ENCODE peak calls at places on chromosome 4, in five cellular contexts. J is SK-N-SH, E is esophagus squamous epithelium, P is body of pancreas, S is upper lobe of right lung. V is an unnamed sample.
A peak's percentile ranks its signal among the peaks of the same experiment; 100 is the strongest.

GRCh38 chr4:81469774-81470455 is 1.8 kb downstream of the RASGEF1B start:
- DNase-seq in J (no peak), E (no peak), P (no peak), S (no peak), V (no peak)

GRCh38 chr4:38856046-38856445 is 571 bp downstream of the TLR6 start:
- DNase-seq in J (no peak), E (no peak), P (no peak), S (no peak), V (no peak)

GRCh38 chr4:154691229-154691628 is 52.6 kb upstream of the LRAT start:
- DNase-seq in J (no peak), E (no peak), P (no peak), S (no peak), V (no peak)

GRCh38 chr4:148926861-148927260 is 484.6 kb upstream of the NR3C2 start:
- DNase-seq in J (no peak), E (no peak), P (peak; percentile 15), S (no peak), V (no peak)

GRCh38 chr4:78432896-78433295 is 118.7 kb upstream of the ANXA3 start:
- DNase-seq in J (no peak), E (no peak), P (no peak), S (no peak), V (no peak)

GRCh38 chr4:82989567-82990429 is 20.8 kb downstream of the LIN54 start:
- DNase-seq in J (no peak), E (no peak), P (no peak), S (no peak), V (no peak)

GRCh38 chr4:103719320-103720204 is at the start of gene TACR3:
- DNase-seq in J (peak; percentile 20), E (no peak), P (no peak), S (no peak), V (no peak)

GRCh38 chr4:141307241-141307689 is 86.6 kb downstream of the ZNF330 start:
- DNase-seq in J (peak; percentile 63), E (peak; percentile 1), P (peak; percentile 38), S (peak; percentile 71), V (peak; percentile 46)

GRCh38 chr4:95522682-95523410 is 25.9 kb downstream of the UNC5C start:
- DNase-seq in J (no peak), E (no peak), P (no peak), S (no peak), V (no peak)

GRCh38 chr4:135508006-135508714 is 1306.6 kb upstream of the PABPC4L start:
- DNase-seq in J (no peak), E (no peak), P (no peak), S (no peak), V (no peak)

GRCh38 chr4:7590205-7590604 is 155.5 kb upstream of the PSAPL1 start:
- DNase-seq in J (no peak), E (no peak), P (no peak), S (no peak), V (no peak)

GRCh38 chr4:94408549-94409374 is 43.0 kb upstream of the PDLIM5 start:
- DNase-seq in J (no peak), E (no peak), P (no peak), S (no peak), V (no peak)

GRCh38 chr4:147833254-147833653 is 101.4 kb downstream of the ARHGAP10 start:
- DNase-seq in J (no peak), E (no peak), P (no peak), S (no peak), V (no peak)

GRCh38 chr4:94642561-94642866 is 115.2 kb upstream of the BMPR1B start:
- DNase-seq in J (no peak), E (no peak), P (no peak), S (no peak), V (no peak)

GRCh38 chr4:140330311-140330900 is 43.0 kb upstream of the SCOC start:
- DNase-seq in J (no peak), E (no peak), P (no peak), S (no peak), V (peak; percentile 18)

GRCh38 chr4:94758700-94759399 is 1.1 kb downstream of the BMPR1B start:
- DNase-seq in J (peak; percentile 48), E (no peak), P (no peak), S (no peak), V (no peak)

GRCh38 chr4:42083816-42084215 is 68.6 kb downstream of the BEND4 start:
- DNase-seq in J (no peak), E (no peak), P (no peak), S (no peak), V (no peak)

GRCh38 chr4:180058731-180059215 is 2184.4 kb upstream of the TENM3 start:
- DNase-seq in J (peak; percentile 63), E (no peak), P (peak; percentile 71), S (peak; percentile 68), V (no peak)

GRCh38 chr4:86586160-86586572 is 7.9 kb upstream of the PTPN13 start:
- DNase-seq in J (no peak), E (no peak), P (no peak), S (no peak), V (no peak)

GRCh38 chr4:165343353-165344191 is 16.1 kb downstream of the MSMO1 start:
- DNase-seq in J (no peak), E (no peak), P (no peak), S (no peak), V (peak; percentile 32)

GRCh38 chr4:130738233-130738632 is 1642.3 kb downstream of the C4orf33 start:
- DNase-seq in J (no peak), E (no peak), P (no peak), S (no peak), V (no peak)

GRCh38 chr4:81647388-81647787 is 175.7 kb upstream of the RASGEF1B start:
- DNase-seq in J (no peak), E (no peak), P (no peak), S (no peak), V (no peak)

GRCh38 chr4:89312066-89312465 is 4.5 kb upstream of the GPRIN3 start:
- DNase-seq in J (no peak), E (no peak), P (no peak), S (no peak), V (no peak)

GRCh38 chr4:186666750-186667149 is 56.9 kb downstream of the FAT1 start:
- DNase-seq in J (no peak), E (no peak), P (no peak), S (no peak), V (no peak)

GRCh38 chr4:68271851-68272756 is 26.6 kb upstream of the TMPRSS11B start:
- DNase-seq in J (peak; percentile 46), E (no peak), P (no peak), S (no peak), V (peak; percentile 49)

GRCh38 chr4:38860788-38861424 is 4.3 kb upstream of the TLR6 start:
- DNase-seq in J (peak; percentile 47), E (no peak), P (peak; percentile 60), S (no peak), V (peak; percentile 54)

GRCh38 chr4:78200949-78201348 is 143.8 kb downstream of the FRAS1 start:
- DNase-seq in J (no peak), E (no peak), P (no peak), S (no peak), V (peak; percentile 34)

GRCh38 chr4:173526034-173526482 is 4.0 kb downstream of the HAND2 start:
- DNase-seq in J (peak; percentile 17), E (no peak), P (no peak), S (no peak), V (no peak)

GRCh38 chr4:149638073-149638472 is 177.6 kb downstream of the IQCM start:
- DNase-seq in J (no peak), E (no peak), P (no peak), S (no peak), V (no peak)

GRCh38 chr4:700587-701264 is 4.9 kb upstream of the PCGF3 start:
- DNase-seq in J (no peak), E (no peak), P (no peak), S (no peak), V (no peak)

GRCh38 chr4:97457253-97457652 is 686.0 kb downstream of the STPG2 start:
- DNase-seq in J (no peak), E (no peak), P (no peak), S (no peak), V (no peak)

GRCh38 chr4:37685211-37685725 is 908 bp downstream of the RELL1 start:
- DNase-seq in J (no peak), E (no peak), P (no peak), S (no peak), V (no peak)

DNA sequence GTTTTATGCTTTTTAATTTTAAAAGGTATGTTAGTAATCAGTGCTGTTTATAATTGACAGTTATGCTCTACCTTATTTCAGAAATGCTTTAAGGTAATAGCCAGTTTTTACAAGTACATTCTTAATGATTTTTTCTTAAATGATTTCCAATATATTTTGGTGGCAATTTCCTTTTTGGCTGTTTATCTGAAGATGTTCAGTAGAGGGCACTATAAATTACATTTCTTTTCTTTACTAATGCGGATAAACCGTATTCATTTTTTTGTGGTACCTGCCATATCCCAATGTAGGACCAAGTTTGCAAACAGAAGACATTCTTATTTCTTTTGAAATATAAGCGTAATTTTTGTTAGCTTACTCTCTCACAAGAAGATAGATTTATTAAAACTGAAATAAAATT is 65.4 kb downstream of the CCKAR start:
- DNase-seq in J (no peak), E (no peak), P (no peak), S (no peak), V (no peak)
- TF ChIP-seq CTCF in J (peak; percentile 54), E (no peak), P (peak; percentile 7), S (no peak), V (no peak)

DNA sequence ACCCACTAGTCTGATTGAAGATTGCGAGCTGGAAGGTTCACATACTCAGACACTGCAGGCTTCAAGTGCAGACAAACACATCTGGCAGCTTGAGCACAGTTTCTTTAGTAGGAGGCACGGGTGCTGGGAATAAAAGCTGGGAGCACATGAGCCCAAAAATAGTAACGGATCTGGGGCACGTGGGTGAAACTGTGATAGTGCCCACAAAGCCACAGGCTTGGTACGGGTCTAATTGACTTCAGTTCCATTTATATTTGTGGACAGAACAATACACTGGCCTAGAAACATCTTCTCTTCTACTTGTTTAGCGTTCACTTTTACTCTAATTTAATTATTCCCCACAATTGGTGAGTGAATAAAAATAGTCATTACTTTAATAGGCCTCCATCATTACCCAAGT is 2370.7 kb downstream of the PCDH7 start:
- DNase-seq in J (no peak), E (no peak), P (no peak), S (no peak), V (no peak)
- H3K4me1 ChIP-seq in J (no peaks in the 10 kb centered on the region), E (no peaks in the 10 kb centered on the region), P (no peaks in the 10 kb centered on the region), S (no peaks in the 10 kb centered on the region), V (no peaks in the 10 kb centered on the region)

DNA sequence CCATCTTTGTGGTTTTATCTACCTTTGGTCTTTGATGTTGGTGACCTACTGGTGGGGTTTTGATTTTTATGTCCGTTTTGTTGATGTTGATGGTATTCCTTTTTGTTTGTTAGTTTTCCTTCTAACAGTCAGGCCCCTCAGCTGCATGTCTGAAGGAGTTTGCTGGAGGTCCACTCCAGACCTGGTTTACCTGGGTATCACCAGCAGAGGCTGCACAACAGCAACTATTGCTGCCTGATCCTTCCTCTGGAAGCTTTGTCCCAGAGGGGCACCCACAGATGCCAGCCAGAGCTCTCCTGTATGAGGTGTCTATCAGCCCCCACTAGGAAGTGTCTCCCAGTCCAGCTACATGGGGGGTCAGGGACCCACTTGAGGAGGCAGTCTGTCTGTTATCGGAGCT is 199.3 kb upstream of the WDFY3 start:
- DNase-seq in J (no peak), E (no peak), P (no peak), S (no peak), V (no peak)
- H3K36me3 ChIP-seq in J (no peaks in the 10 kb centered on the region), E (no peaks in the 10 kb centered on the region), P (no peaks in the 10 kb centered on the region), S (no peaks in the 10 kb centered on the region), V (no peaks in the 10 kb centered on the region)

GRCh38 chr4:76306882-76307669 is 543 bp downstream of the STBD1 start:
- DNase-seq in J (peak; percentile 77), E (no peak), P (peak; percentile 60), S (peak; percentile 81), V (peak; percentile 76)
- TF ChIP-seq CTCF in J (peak; percentile 62), E (peak; percentile 8), P (peak; percentile 32), S (peak; percentile 41), V (peak; percentile 16)

V was measured in Caco-2.